ENCODE peak calls at places on chromosomes 7 and 10, in seven cellular contexts. Y is esophagus muscularis mucosa, O is prostate gland, V is IMR-90, F is body of pancreas, Q is adrenal gland, B is right lobe of liver. G is an unnamed sample. For H3K9me3, the result is how much of the 10 kb centered on the place peaks cover.

GRCh38 chr10:85623758-85624157 is 742.8 kb downstream of the GRID1 start:
- DNase-seq in Y (no peak), O (no peak), V (no peak), F (no peak), Q (no peak), B (no peak), G (no peak)

GRCh38 chr7:29647020-29647654 is 83.5 kb downstream of the PRR15 start:
- DNase-seq in Y (no peak), O (no peak), V (no peak), F (no peak), Q (no peak), B (no peak), G (no peak)

GRCh38 chr10:112229096-112229495 is 45.5 kb upstream of the GPAM start:
- DNase-seq in Y (no peak), O (no peak), V (peak), F (no peak), Q (no peak), B (no peak), G (no peak)

GRCh38 chr7:2172311-2173183 is 60.2 kb downstream of the MAD1L1 start:
- DNase-seq in Y (no peak), O (peak), V (peak), F (peak), Q (no peak), B (no peak), G (peak)

GRCh38 chr10:78964952-78965633 is 103.7 kb upstream of the ZMIZ1 start:
- DNase-seq in Y (no peak), O (peak), V (peak), F (peak), Q (peak), B (no peak), G (no peak)

GRCh38 chr10:99374972-99375371 is 45.8 kb downstream of the CNNM1 start:
- DNase-seq in Y (no peak), O (no peak), V (no peak), F (no peak), Q (no peak), B (no peak), G (no peak)

GRCh38 chr7:156906281-156906680 is 13.3 kb upstream of the LMBR1 start:
- DNase-seq in Y (no peak), O (no peak), V (no peak), F (no peak), Q (no peak), B (no peak), G (no peak)

GRCh38 chr7:24979470-24979862 is 512 bp downstream of the OSBPL3 start:
- DNase-seq in Y (no peak), O (peak), V (peak), F (peak), Q (peak), B (peak), G (peak)

GRCh38 chr10:89414146-89414878 is at the start of gene IFIT5:
- DNase-seq in Y (peak), O (peak), V (peak), F (peak), Q (peak), B (peak), G (peak)

GRCh38 chr10:119625570-119626280 is 25.5 kb upstream of the BAG3 start:
- DNase-seq in Y (no peak), O (no peak), V (no peak), F (no peak), Q (no peak), B (no peak), G (no peak)

GRCh38 chr10:1368772-1369171 is 312.6 kb downstream of the WDR37 start:
- DNase-seq in Y (peak), O (no peak), V (no peak), F (peak), Q (peak), B (no peak), G (no peak)

GRCh38 chr10:77564781-77565589 is 72.6 kb downstream of the KCNMA1 start:
- DNase-seq in Y (no peak), O (no peak), V (peak), F (no peak), Q (no peak), B (no peak), G (no peak)

GRCh38 chr10:77111611-77112550 is 525.7 kb downstream of the KCNMA1 start:
- DNase-seq in Y (peak), O (no peak), V (peak), F (no peak), Q (no peak), B (no peak), G (no peak)

GRCh38 chr10:14566498-14566897 is 208.2 kb downstream of the FAM107B start:
- DNase-seq in Y (no peak), O (no peak), V (no peak), F (no peak), Q (no peak), B (no peak), G (no peak)

GRCh38 chr7:82167568-82168314 is 275.8 kb downstream of the CACNA2D1 start:
- DNase-seq in Y (no peak), O (no peak), V (no peak), F (no peak), Q (no peak), B (no peak), G (no peak)

GRCh38 chr7:96819111-96819700 is 109.6 kb upstream of the SEM1 start:
- DNase-seq in Y (no peak), O (no peak), V (no peak), F (no peak), Q (no peak), B (no peak), G (no peak)

GRCh38 chr7:139673230-139673629 is 104.6 kb downstream of the HIPK2 start:
- DNase-seq in Y (no peak), O (no peak), V (no peak), F (peak), Q (peak), B (no peak), G (no peak)

GRCh38 chr7:18693401-18693800 is 197.9 kb downstream of the HDAC9 start:
- DNase-seq in Y (no peak), O (no peak), V (peak), F (no peak), Q (peak), B (no peak), G (no peak)

GRCh38 chr10:86756511-86757109 is at the start of gene BMPR1A:
- DNase-seq in Y (no peak), O (peak), V (peak), F (peak), Q (peak), B (peak), G (peak)

GRCh38 chr10:31693499-31693898 is 235.1 kb downstream of the ARHGAP12 start:
- DNase-seq in Y (no peak), O (no peak), V (no peak), F (no peak), Q (no peak), B (no peak), G (no peak)

GRCh38 chr7:42686594-42687156 is 225.2 kb downstream of the C7orf25 start:
- DNase-seq in Y (no peak), O (no peak), V (no peak), F (no peak), Q (no peak), B (no peak), G (no peak)

GRCh38 chr7:37336259-37336658 is 112.4 kb downstream of the ELMO1 start:
- DNase-seq in Y (no peak), O (no peak), V (no peak), F (no peak), Q (no peak), B (no peak), G (no peak)

GRCh38 chr7:24378871-24379608 is 95.0 kb downstream of the NPY start:
- DNase-seq in Y (peak), O (no peak), V (peak), F (peak), Q (no peak), B (no peak), G (no peak)

GRCh38 chr10:6924166-6924565 is 344.1 kb upstream of the PRKCQ start:
- DNase-seq in Y (no peak), O (no peak), V (peak), F (no peak), Q (peak), B (no peak), G (no peak)

GRCh38 chr7:93558705-93559614 is 15.6 kb downstream of the CALCR start:
- DNase-seq in Y (no peak), O (no peak), V (no peak), F (no peak), Q (no peak), B (no peak), G (no peak)

GRCh38 chr10:97991875-97992274 is 38.5 kb downstream of the CRTAC1 start:
- DNase-seq in Y (no peak), O (no peak), V (peak), F (no peak), Q (peak), B (no peak), G (no peak)

GRCh38 chr10:82680688-82681087 is 805.7 kb downstream of the NRG3 start:
- DNase-seq in Y (no peak), O (no peak), V (no peak), F (no peak), Q (peak), B (no peak), G (no peak)

GRCh38 chr7:131690446-131690845 is 134.0 kb upstream of the PODXL start:
- DNase-seq in Y (peak), O (no peak), V (no peak), F (no peak), Q (no peak), B (no peak), G (no peak)

GRCh38 chr7:129072410-129073063 is 17.6 kb upstream of the TNPO3 start:
- DNase-seq in Y (no peak), O (no peak), V (no peak), F (no peak), Q (no peak), B (no peak), G (no peak)

GRCh38 chr10:52212062-52212461 is 102.0 kb upstream of the DKK1 start:
- DNase-seq in Y (no peak), O (no peak), V (peak), F (no peak), Q (no peak), B (peak), G (no peak)

GRCh38 chr7:63887031-63887430 is 111.6 kb upstream of the ZNF722 start:
- DNase-seq in Y (peak), O (no peak), V (no peak), F (no peak), Q (no peak), B (no peak), G (no peak)
- H3K9me3 ChIP-seq in Y (under half), O (under half), V (half or more), F (under half), Q (under half), B (under half), G (under half)

GRCh38 chr10:59878915-59879314 is 27.4 kb downstream of the CCDC6 start:
- DNase-seq in Y (peak), O (no peak), V (no peak), F (no peak), Q (no peak), B (no peak), G (no peak)
- TF ChIP-seq POLR2A in Y (no peak), O (no peak), V (no peak), F (no peak), Q (no peak), B (no peak), G (no peak)

GRCh38 chr7:5472432-5473315 is 49.0 kb upstream of the TNRC18 start:
- DNase-seq in Y (no peak), O (no peak), V (no peak), F (no peak), Q (no peak), B (no peak), G (no peak)

GRCh38 chr7:5470167-5470532 is 46.5 kb upstream of the TNRC18 start:
- DNase-seq in Y (no peak), O (no peak), V (no peak), F (no peak), Q (no peak), B (no peak), G (no peak)

GRCh38 chr7:5469375-5470166 is 45.9 kb upstream of the TNRC18 start:
- DNase-seq in Y (no peak), O (no peak), V (no peak), F (no peak), Q (no peak), B (no peak), G (no peak)

GRCh38 chr7:5467645-5468044 is 44.0 kb upstream of the TNRC18 start:
- DNase-seq in Y (no peak), O (no peak), V (no peak), F (no peak), Q (no peak), B (no peak), G (no peak)

DNA sequence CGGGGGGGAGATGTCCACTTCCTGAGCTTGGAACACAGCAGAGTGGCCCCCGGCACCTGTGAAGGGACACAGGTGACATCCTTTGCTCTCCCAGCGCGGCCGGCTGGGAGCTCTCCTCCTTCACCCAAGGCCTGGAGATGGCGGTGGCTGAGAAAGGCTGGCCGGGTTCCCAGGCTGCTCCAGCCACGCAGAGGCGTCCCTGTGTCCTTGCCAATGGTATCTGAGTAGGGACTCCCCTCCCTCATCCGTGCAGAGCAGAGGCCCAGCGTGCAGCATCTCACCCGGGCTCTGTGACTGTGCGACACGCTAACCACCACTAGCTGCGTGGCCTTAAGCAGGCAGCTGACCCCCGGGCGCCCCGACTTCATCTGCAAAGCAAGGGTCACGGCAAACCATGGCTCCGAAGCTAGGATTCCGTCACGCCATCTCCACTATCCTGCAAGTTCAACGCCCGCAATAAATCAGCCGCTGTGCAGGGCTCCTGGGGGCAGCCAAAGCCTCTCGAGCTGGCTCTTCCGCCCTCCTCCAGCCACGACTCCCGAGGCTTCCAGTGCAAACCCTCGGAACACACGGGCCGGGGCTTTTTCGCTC is 47.2 kb upstream of the TNRC18 start:
- DNase-seq in Y (no peak), O (no peak), V (peak), F (no peak), Q (peak), B (no peak), G (peak)
- H3K27ac ChIP-seq in Y (no peak), O (no peak), V (no peak), F (no peak), Q (no peak), B (no peak), G (no peak)

GRCh38 chr7:146414373-146414772 is 297.8 kb downstream of the CNTNAP2 start:
- DNase-seq in Y (no peak), O (no peak), V (no peak), F (no peak), Q (no peak), B (no peak), G (no peak)
- H3K9me3 ChIP-seq in Y (under half), O (under half), V (under half), F (under half), Q (under half), B (under half), G (under half)

GRCh38 chr7:100532165-100533022 is 6.6 kb upstream of the AGFG2 start:
- DNase-seq in Y (no peak), O (no peak), V (no peak), F (no peak), Q (no peak), B (no peak), G (no peak)
- TF ChIP-seq POLR2A in Y (no peak), O (no peak), V (no peak), F (no peak), Q (no peak), B (no peak), G (no peak)

GRCh38 chr10:22716943-22717342 is 2.6 kb upstream of the PIP4K2A start:
- DNase-seq in Y (no peak), O (no peak), V (no peak), F (no peak), Q (no peak), B (no peak), G (no peak)

GRCh38 chr10:22713853-22714523 is 390 bp downstream of the PIP4K2A start:
- DNase-seq in Y (no peak), O (peak), V (peak), F (peak), Q (peak), B (peak), G (peak)

GRCh38 chr10:22714524-22715289 is at the start of gene PIP4K2A:
- DNase-seq in Y (no peak), O (peak), V (peak), F (peak), Q (peak), B (peak), G (peak)

GRCh38 chr10:22712959-22713852 is 1.2 kb downstream of the PIP4K2A start:
- DNase-seq in Y (no peak), O (no peak), V (peak), F (peak), Q (peak), B (peak), G (peak)

DNA sequence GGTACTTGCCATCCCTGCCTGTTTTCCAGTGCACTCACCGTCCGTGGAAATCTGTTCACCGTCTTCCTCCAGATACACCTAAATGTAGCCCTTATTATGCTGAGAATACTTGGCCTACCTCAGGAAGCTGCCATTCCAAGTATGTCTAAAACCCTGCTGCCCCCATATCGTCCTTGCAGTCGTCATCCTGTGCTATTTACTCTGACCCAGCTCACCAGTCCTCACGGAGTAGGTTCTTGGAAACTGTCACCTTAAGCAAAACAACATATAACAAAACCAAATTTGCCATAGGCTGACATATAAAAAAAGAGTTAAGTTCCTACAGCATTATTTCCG is 880 bp upstream of the PIP4K2A start:
- DNase-seq in Y (no peak), O (no peak), V (no peak), F (no peak), Q (no peak), B (no peak), G (no peak)
- H3K27ac ChIP-seq in Y (peak), O (no peak), V (no peak), F (no peak), Q (no peak), B (no peak), G (no peak)

GRCh38 chr10:38157270-38157685 is 63.1 kb downstream of the ZNF37A start:
- DNase-seq in Y (no peak), O (no peak), V (no peak), F (no peak), Q (no peak), B (no peak), G (no peak)
- H3K9me3 ChIP-seq in Y (under half), O (under half), V (under half), F (under half), Q (under half), B (under half), G (under half)

GRCh38 chr7:66099232-66099550 is 15.5 kb upstream of the CRCP start:
- DNase-seq in Y (no peak), O (no peak), V (no peak), F (no peak), Q (peak), B (no peak), G (no peak)

GRCh38 chr7:66100408-66101050 is 14.1 kb upstream of the CRCP start:
- DNase-seq in Y (no peak), O (no peak), V (no peak), F (no peak), Q (no peak), B (no peak), G (no peak)

GRCh38 chr7:66099551-66100407 is 14.9 kb upstream of the CRCP start:
- DNase-seq in Y (peak), O (peak), V (peak), F (peak), Q (peak), B (peak), G (peak)

GRCh38 chr7:66092654-66093053 is 17.0 kb downstream of the ASL start:
- DNase-seq in Y (no peak), O (no peak), V (no peak), F (no peak), Q (no peak), B (no peak), G (no peak)

DNA sequence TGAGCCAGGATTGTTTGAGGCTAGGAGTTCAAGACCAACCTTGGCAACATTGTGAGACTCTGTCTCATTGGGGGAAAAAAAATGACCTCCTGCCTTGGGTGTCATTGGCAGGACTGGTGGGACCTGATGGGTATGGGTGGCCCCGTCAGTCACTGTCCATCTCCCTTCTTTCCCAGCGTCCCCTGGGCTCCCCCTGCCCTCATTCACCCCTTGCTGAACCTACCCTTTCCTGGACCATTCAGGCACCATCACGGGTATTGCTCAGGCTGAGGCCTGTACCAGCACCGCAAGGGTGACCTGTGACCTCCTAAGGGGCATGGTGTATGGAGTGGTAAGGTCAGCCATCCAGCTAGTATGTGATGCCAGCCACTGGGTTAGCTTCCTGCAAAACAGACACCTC is 19.4 kb downstream of the ASL start:
- DNase-seq in Y (no peak), O (no peak), V (no peak), F (no peak), Q (no peak), B (no peak), G (no peak)
- TF ChIP-seq POLR2A in Y (no peak), O (no peak), V (no peak), F (no peak), Q (no peak), B (no peak), G (no peak)

DNA sequence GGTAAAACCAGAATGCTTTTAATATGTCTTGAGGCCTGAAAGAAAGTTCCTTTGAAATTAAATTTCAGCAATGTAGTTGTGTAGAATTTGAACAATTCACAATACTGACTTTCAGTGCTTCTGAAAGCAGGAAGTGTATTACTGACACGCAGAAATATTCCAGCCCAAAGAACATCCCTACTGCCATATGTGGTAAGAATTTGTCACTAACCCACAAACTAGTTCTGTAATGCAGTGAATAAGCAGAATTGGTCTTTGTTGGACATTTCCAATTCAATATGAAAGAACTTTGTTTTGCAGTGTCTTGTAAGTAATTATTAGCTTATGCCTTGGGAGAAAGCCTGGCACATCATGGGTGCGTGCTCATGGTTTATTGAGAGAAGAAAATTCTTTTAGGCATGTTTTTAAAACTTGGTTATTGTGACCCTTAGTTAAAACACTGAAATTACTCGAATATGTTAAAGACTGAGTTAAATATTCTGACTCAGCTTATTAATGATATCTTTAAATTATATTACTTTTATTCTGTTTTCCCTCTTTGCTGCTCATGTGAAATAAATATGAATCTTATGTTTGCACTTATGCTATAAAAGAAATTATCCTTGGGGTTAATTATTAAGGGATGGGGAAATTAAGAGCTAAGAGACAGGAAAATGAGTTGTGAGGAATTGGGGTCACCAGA is 33.4 kb downstream of the PTPN12 start:
- DNase-seq in Y (no peak), O (no peak), V (peak), F (no peak), Q (no peak), B (no peak), G (no peak)
- H3K27ac ChIP-seq in Y (no peak), O (no peak), V (no peak), F (peak), Q (no peak), B (no peak), G (no peak)

G was measured in ovary.